ENCODE peak calls at places on chromosome 6, in eight cellular contexts. One of them, this sample, is unnamed.

GRCh38 chr6:163585932-163586437 is 171.5 kb downstream of the QKI start:
- DNase-seq in mammary epithelial cell: peak; percentile 53
- DNase-seq in upper lobe of right lung: no peak
- DNase-seq in NCI-H1092 treated with DMSO at 0.1 percent for 48 hours: no peak
- DNase-seq in pons: no peak
- DNase-seq in A549: peak; percentile 63
- DNase-seq in NAMALWA: no peak
- DNase-seq in myocyte: peak; percentile 88
- DNase-seq in this sample: peak; percentile 68

GRCh38 chr6:136103763-136104311 is 146.3 kb downstream of the MTFR2 start:
- DNase-seq in mammary epithelial cell: no peak
- DNase-seq in upper lobe of right lung: no peak
- DNase-seq in NCI-H1092 treated with DMSO at 0.1 percent for 48 hours: no peak
- DNase-seq in pons: peak; percentile 35
- DNase-seq in A549: no peak
- DNase-seq in NAMALWA: no peak
- DNase-seq in myocyte: no peak
- DNase-seq in this sample: no peak

GRCh38 chr6:154535146-154535545 is 24.7 kb upstream of the CNKSR3 start:
- DNase-seq in mammary epithelial cell: no peak
- DNase-seq in upper lobe of right lung: no peak
- DNase-seq in NCI-H1092 treated with DMSO at 0.1 percent for 48 hours: no peak
- DNase-seq in pons: no peak
- DNase-seq in A549: no peak
- DNase-seq in NAMALWA: no peak
- DNase-seq in myocyte: no peak
- DNase-seq in this sample: no peak

GRCh38 chr6:36209606-36210005 is 13.1 kb downstream of the BRPF3 start:
- DNase-seq in mammary epithelial cell: no peak
- DNase-seq in upper lobe of right lung: no peak
- DNase-seq in NCI-H1092 treated with DMSO at 0.1 percent for 48 hours: no peak
- DNase-seq in pons: no peak
- DNase-seq in A549: no peak
- DNase-seq in NAMALWA: no peak
- DNase-seq in myocyte: no peak
- DNase-seq in this sample: no peak

GRCh38 chr6:70739534-70739933 is 71.9 kb downstream of the SMAP1 start:
- DNase-seq in mammary epithelial cell: no peak
- DNase-seq in upper lobe of right lung: no peak
- DNase-seq in NCI-H1092 treated with DMSO at 0.1 percent for 48 hours: no peak
- DNase-seq in pons: no peak
- DNase-seq in A549: no peak
- DNase-seq in NAMALWA: no peak
- DNase-seq in myocyte: no peak
- DNase-seq in this sample: no peak

GRCh38 chr6:10170816-10171215 is 244.1 kb downstream of the TFAP2A start:
- DNase-seq in mammary epithelial cell: no peak
- DNase-seq in upper lobe of right lung: no peak
- DNase-seq in NCI-H1092 treated with DMSO at 0.1 percent for 48 hours: no peak
- DNase-seq in pons: no peak
- DNase-seq in A549: no peak
- DNase-seq in NAMALWA: no peak
- DNase-seq in myocyte: peak; percentile 21
- DNase-seq in this sample: no peak

GRCh38 chr6:149719531-149719930 is 1.6 kb upstream of the LATS1 start:
- DNase-seq in mammary epithelial cell: no peak
- DNase-seq in upper lobe of right lung: no peak
- DNase-seq in NCI-H1092 treated with DMSO at 0.1 percent for 48 hours: no peak
- DNase-seq in pons: no peak
- DNase-seq in A549: no peak
- DNase-seq in NAMALWA: no peak
- DNase-seq in myocyte: no peak
- DNase-seq in this sample: no peak

GRCh38 chr6:97437087-97437486 is 154.1 kb upstream of the MMS22L start:
- DNase-seq in mammary epithelial cell: peak; percentile 7
- DNase-seq in upper lobe of right lung: no peak
- DNase-seq in NCI-H1092 treated with DMSO at 0.1 percent for 48 hours: peak; percentile 7
- DNase-seq in pons: peak; percentile 98
- DNase-seq in A549: peak; percentile 10
- DNase-seq in NAMALWA: peak; percentile 49
- DNase-seq in myocyte: peak; percentile 31
- DNase-seq in this sample: peak; percentile 21

GRCh38 chr6:146785001-146785585 is 186.3 kb downstream of the ADGB start:
- DNase-seq in mammary epithelial cell: peak; percentile 11
- DNase-seq in upper lobe of right lung: no peak
- DNase-seq in NCI-H1092 treated with DMSO at 0.1 percent for 48 hours: peak; percentile 51
- DNase-seq in pons: peak; percentile 44
- DNase-seq in A549: peak; percentile 42
- DNase-seq in NAMALWA: peak; percentile 76
- DNase-seq in myocyte: peak; percentile 41
- DNase-seq in this sample: peak; percentile 8

GRCh38 chr6:149454405-149454848 is 30.4 kb downstream of the ZC3H12D start:
- DNase-seq in mammary epithelial cell: peak; percentile 61
- DNase-seq in upper lobe of right lung: peak; percentile 97
- DNase-seq in NCI-H1092 treated with DMSO at 0.1 percent for 48 hours: peak; percentile 58
- DNase-seq in pons: peak; percentile 94
- DNase-seq in A549: no peak
- DNase-seq in NAMALWA: no peak
- DNase-seq in myocyte: peak; percentile 98
- DNase-seq in this sample: peak; percentile 52

GRCh38 chr6:24520929-24521546 is 26.3 kb downstream of the ALDH5A1 start:
- DNase-seq in mammary epithelial cell: peak; percentile 8
- DNase-seq in upper lobe of right lung: peak; percentile 77
- DNase-seq in NCI-H1092 treated with DMSO at 0.1 percent for 48 hours: no peak
- DNase-seq in pons: peak; percentile 8
- DNase-seq in A549: peak; percentile 48
- DNase-seq in NAMALWA: peak; percentile 75
- DNase-seq in myocyte: peak; percentile 55
- DNase-seq in this sample: peak; percentile 57

GRCh38 chr6:158849899-158850806 is 31.0 kb upstream of the EZR start:
- DNase-seq in mammary epithelial cell: peak; percentile 99
- DNase-seq in upper lobe of right lung: no peak
- DNase-seq in NCI-H1092 treated with DMSO at 0.1 percent for 48 hours: peak; percentile 43
- DNase-seq in pons: no peak
- DNase-seq in A549: peak; percentile 97
- DNase-seq in NAMALWA: peak; percentile 43
- DNase-seq in myocyte: peak; percentile 74
- DNase-seq in this sample: peak; percentile 93

GRCh38 chr6:18277181-18278006 is 13.1 kb upstream of the DEK start:
- DNase-seq in mammary epithelial cell: peak; percentile 21
- DNase-seq in upper lobe of right lung: no peak
- DNase-seq in NCI-H1092 treated with DMSO at 0.1 percent for 48 hours: peak; percentile 28
- DNase-seq in pons: no peak
- DNase-seq in A549: no peak
- DNase-seq in NAMALWA: no peak
- DNase-seq in myocyte: no peak
- DNase-seq in this sample: no peak

GRCh38 chr6:30615219-30615957 is 1.7 kb downstream of the PPP1R10 start:
- DNase-seq in mammary epithelial cell: peak; percentile 50
- DNase-seq in upper lobe of right lung: no peak
- DNase-seq in NCI-H1092 treated with DMSO at 0.1 percent for 48 hours: peak; percentile 68
- DNase-seq in pons: peak; percentile 81
- DNase-seq in A549: peak; percentile 79
- DNase-seq in NAMALWA: peak; percentile 84
- DNase-seq in myocyte: peak; percentile 86
- DNase-seq in this sample: no peak

GRCh38 chr6:163986313-163986712 is 571.8 kb downstream of the QKI start:
- DNase-seq in mammary epithelial cell: no peak
- DNase-seq in upper lobe of right lung: no peak
- DNase-seq in NCI-H1092 treated with DMSO at 0.1 percent for 48 hours: no peak
- DNase-seq in pons: no peak
- DNase-seq in A549: no peak
- DNase-seq in NAMALWA: no peak
- DNase-seq in myocyte: no peak
- DNase-seq in this sample: no peak

GRCh38 chr6:169082093-169082492 is 171.6 kb downstream of the THBS2 start:
- DNase-seq in mammary epithelial cell: no peak
- DNase-seq in upper lobe of right lung: no peak
- DNase-seq in NCI-H1092 treated with DMSO at 0.1 percent for 48 hours: no peak
- DNase-seq in pons: no peak
- DNase-seq in A549: no peak
- DNase-seq in NAMALWA: no peak
- DNase-seq in myocyte: no peak
- DNase-seq in this sample: no peak

GRCh38 chr6:28922841-28923317 is 906 bp downstream of the TRIM27 start:
- DNase-seq in mammary epithelial cell: peak; percentile 32
- DNase-seq in upper lobe of right lung: no peak
- DNase-seq in NCI-H1092 treated with DMSO at 0.1 percent for 48 hours: peak; percentile 35
- DNase-seq in pons: no peak
- DNase-seq in A549: peak; percentile 22
- DNase-seq in NAMALWA: peak; percentile 65
- DNase-seq in myocyte: no peak
- DNase-seq in this sample: no peak

GRCh38 chr6:98014791-98015201 is 731.8 kb upstream of the MMS22L start:
- DNase-seq in mammary epithelial cell: no peak
- DNase-seq in upper lobe of right lung: no peak
- DNase-seq in NCI-H1092 treated with DMSO at 0.1 percent for 48 hours: peak; percentile 93
- DNase-seq in pons: no peak
- DNase-seq in A549: no peak
- DNase-seq in NAMALWA: no peak
- DNase-seq in myocyte: no peak
- DNase-seq in this sample: no peak

GRCh38 chr6:26514984-26515383 is 14.9 kb downstream of the BTN1A1 start:
- DNase-seq in mammary epithelial cell: no peak
- DNase-seq in upper lobe of right lung: no peak
- DNase-seq in NCI-H1092 treated with DMSO at 0.1 percent for 48 hours: no peak
- DNase-seq in pons: no peak
- DNase-seq in A549: no peak
- DNase-seq in NAMALWA: no peak
- DNase-seq in myocyte: no peak
- DNase-seq in this sample: no peak

GRCh38 chr6:108186226-108186625 is 20.4 kb downstream of the NR2E1 start:
- DNase-seq in mammary epithelial cell: no peak
- DNase-seq in upper lobe of right lung: no peak
- DNase-seq in NCI-H1092 treated with DMSO at 0.1 percent for 48 hours: no peak
- DNase-seq in pons: no peak
- DNase-seq in A549: no peak
- DNase-seq in NAMALWA: no peak
- DNase-seq in myocyte: no peak
- DNase-seq in this sample: no peak

GRCh38 chr6:25359191-25359861 is 80.2 kb downstream of the CARMIL1 start:
- DNase-seq in mammary epithelial cell: peak; percentile 58
- DNase-seq in upper lobe of right lung: no peak
- DNase-seq in NCI-H1092 treated with DMSO at 0.1 percent for 48 hours: no peak
- DNase-seq in pons: peak; percentile 49
- DNase-seq in A549: peak; percentile 7
- DNase-seq in NAMALWA: no peak
- DNase-seq in myocyte: peak; percentile 74
- DNase-seq in this sample: peak; percentile 70

GRCh38 chr6:108609276-108609769 is 48.6 kb downstream of the FOXO3 start:
- DNase-seq in mammary epithelial cell: peak; percentile 76
- DNase-seq in upper lobe of right lung: no peak
- DNase-seq in NCI-H1092 treated with DMSO at 0.1 percent for 48 hours: no peak
- DNase-seq in pons: peak; percentile 64
- DNase-seq in A549: no peak
- DNase-seq in NAMALWA: no peak
- DNase-seq in myocyte: peak; percentile 87
- DNase-seq in this sample: no peak

GRCh38 chr6:54860739-54861138 is 14.2 kb downstream of the FAM83B start:
- DNase-seq in mammary epithelial cell: peak; percentile 78
- DNase-seq in upper lobe of right lung: no peak
- DNase-seq in NCI-H1092 treated with DMSO at 0.1 percent for 48 hours: no peak
- DNase-seq in pons: no peak
- DNase-seq in A549: no peak
- DNase-seq in NAMALWA: no peak
- DNase-seq in myocyte: no peak
- DNase-seq in this sample: no peak

This sample was measured in RWPE1.